ENCODE peak calls at places on chromosome 9, in five cellular contexts. One of them, this sample, is unnamed.

GRCh38 chr9:137918331-137919094 is 40.9 kb downstream of the CACNA1B start:
- DNase-seq in activated T-cell treated with anti-CD3 and anti-CD28 coated beads, Interleukin-2, amount 50 U/mL, for 1 hour: no peak
- DNase-seq in NCI-H774: no peak
- DNase-seq in bronchial epithelial cell: no peak
- DNase-seq in NCI-H1105: no peak
- DNase-seq in this sample: no peak

GRCh38 chr9:82763631-82764030 is 299.3 kb downstream of the RASEF start:
- DNase-seq in activated T-cell treated with anti-CD3 and anti-CD28 coated beads, Interleukin-2, amount 50 U/mL, for 1 hour: no peak
- DNase-seq in NCI-H774: no peak
- DNase-seq in bronchial epithelial cell: peak; percentile 15
- DNase-seq in NCI-H1105: no peak
- DNase-seq in this sample: no peak

GRCh38 chr9:117092582-117092981 is 322.3 kb downstream of the ASTN2 start:
- DNase-seq in activated T-cell treated with anti-CD3 and anti-CD28 coated beads, Interleukin-2, amount 50 U/mL, for 1 hour: no peak
- DNase-seq in NCI-H774: no peak
- DNase-seq in bronchial epithelial cell: peak; percentile 76
- DNase-seq in NCI-H1105: no peak
- DNase-seq in this sample: peak; percentile 67

GRCh38 chr9:136991993-136992818 is at the start of gene PAXX:
- DNase-seq in activated T-cell treated with anti-CD3 and anti-CD28 coated beads, Interleukin-2, amount 50 U/mL, for 1 hour: peak; percentile 94
- DNase-seq in NCI-H774: peak; percentile 88
- DNase-seq in bronchial epithelial cell: peak; percentile 66
- DNase-seq in NCI-H1105: peak; percentile 72
- DNase-seq in this sample: peak; percentile 54

GRCh38 chr9:26863074-26863473 is 29.5 kb downstream of the CAAP1 start:
- DNase-seq in activated T-cell treated with anti-CD3 and anti-CD28 coated beads, Interleukin-2, amount 50 U/mL, for 1 hour: no peak
- DNase-seq in NCI-H774: no peak
- DNase-seq in bronchial epithelial cell: no peak
- DNase-seq in NCI-H1105: no peak
- DNase-seq in this sample: no peak

GRCh38 chr9:109001275-109001676 is 12.0 kb downstream of the CTNNAL1 start:
- DNase-seq in activated T-cell treated with anti-CD3 and anti-CD28 coated beads, Interleukin-2, amount 50 U/mL, for 1 hour: no peak
- DNase-seq in NCI-H774: no peak
- DNase-seq in bronchial epithelial cell: peak; percentile 89
- DNase-seq in NCI-H1105: no peak
- DNase-seq in this sample: peak; percentile 92

GRCh38 chr9:21831841-21832509 is 29.5 kb downstream of the MTAP start:
- DNase-seq in activated T-cell treated with anti-CD3 and anti-CD28 coated beads, Interleukin-2, amount 50 U/mL, for 1 hour: no peak
- DNase-seq in NCI-H774: no peak
- DNase-seq in bronchial epithelial cell: peak; percentile 95
- DNase-seq in NCI-H1105: no peak
- DNase-seq in this sample: no peak

GRCh38 chr9:115038138-115038537 is 79.8 kb downstream of the TNC start:
- DNase-seq in activated T-cell treated with anti-CD3 and anti-CD28 coated beads, Interleukin-2, amount 50 U/mL, for 1 hour: no peak
- DNase-seq in NCI-H774: no peak
- DNase-seq in bronchial epithelial cell: no peak
- DNase-seq in NCI-H1105: no peak
- DNase-seq in this sample: no peak

GRCh38 chr9:78963911-78964310 is 607.9 kb upstream of the TLE4 start:
- DNase-seq in activated T-cell treated with anti-CD3 and anti-CD28 coated beads, Interleukin-2, amount 50 U/mL, for 1 hour: no peak
- DNase-seq in NCI-H774: no peak
- DNase-seq in bronchial epithelial cell: no peak
- DNase-seq in NCI-H1105: no peak
- DNase-seq in this sample: no peak

GRCh38 chr9:136013524-136014034 is 52.4 kb upstream of the UBAC1 start:
- DNase-seq in activated T-cell treated with anti-CD3 and anti-CD28 coated beads, Interleukin-2, amount 50 U/mL, for 1 hour: no peak
- DNase-seq in NCI-H774: no peak
- DNase-seq in bronchial epithelial cell: no peak
- DNase-seq in NCI-H1105: no peak
- DNase-seq in this sample: no peak

GRCh38 chr9:115018547-115019435 is 88.4 kb upstream of the TNFSF8 start:
- DNase-seq in activated T-cell treated with anti-CD3 and anti-CD28 coated beads, Interleukin-2, amount 50 U/mL, for 1 hour: no peak
- DNase-seq in NCI-H774: no peak
- DNase-seq in bronchial epithelial cell: no peak
- DNase-seq in NCI-H1105: no peak
- DNase-seq in this sample: peak; percentile 13

GRCh38 chr9:133074111-133074651 is 12.4 kb downstream of the CEL start:
- DNase-seq in activated T-cell treated with anti-CD3 and anti-CD28 coated beads, Interleukin-2, amount 50 U/mL, for 1 hour: no peak
- DNase-seq in NCI-H774: no peak
- DNase-seq in bronchial epithelial cell: no peak
- DNase-seq in NCI-H1105: no peak
- DNase-seq in this sample: no peak

GRCh38 chr9:79220666-79221065 is 351.1 kb upstream of the TLE4 start:
- DNase-seq in activated T-cell treated with anti-CD3 and anti-CD28 coated beads, Interleukin-2, amount 50 U/mL, for 1 hour: no peak
- DNase-seq in NCI-H774: no peak
- DNase-seq in bronchial epithelial cell: no peak
- DNase-seq in NCI-H1105: no peak
- DNase-seq in this sample: no peak

GRCh38 chr9:124290743-124291554 is 33.2 kb downstream of the NEK6 start:
- DNase-seq in activated T-cell treated with anti-CD3 and anti-CD28 coated beads, Interleukin-2, amount 50 U/mL, for 1 hour: no peak
- DNase-seq in NCI-H774: no peak
- DNase-seq in bronchial epithelial cell: peak; percentile 28
- DNase-seq in NCI-H1105: no peak
- DNase-seq in this sample: no peak

GRCh38 chr9:36074870-36075532 is 38.3 kb downstream of the RECK start:
- DNase-seq in activated T-cell treated with anti-CD3 and anti-CD28 coated beads, Interleukin-2, amount 50 U/mL, for 1 hour: no peak
- DNase-seq in NCI-H774: no peak
- DNase-seq in bronchial epithelial cell: peak; percentile 97
- DNase-seq in NCI-H1105: peak; percentile 53
- DNase-seq in this sample: peak; percentile 10

GRCh38 chr9:68541568-68541967 is 885 bp upstream of the TMEM252 start:
- DNase-seq in activated T-cell treated with anti-CD3 and anti-CD28 coated beads, Interleukin-2, amount 50 U/mL, for 1 hour: no peak
- DNase-seq in NCI-H774: no peak
- DNase-seq in bronchial epithelial cell: no peak
- DNase-seq in NCI-H1105: no peak
- DNase-seq in this sample: no peak

GRCh38 chr9:76161546-76161945 is 232.7 kb downstream of the RFK start:
- DNase-seq in activated T-cell treated with anti-CD3 and anti-CD28 coated beads, Interleukin-2, amount 50 U/mL, for 1 hour: no peak
- DNase-seq in NCI-H774: no peak
- DNase-seq in bronchial epithelial cell: no peak
- DNase-seq in NCI-H1105: no peak
- DNase-seq in this sample: no peak

GRCh38 chr9:97307091-97307490 is 368 bp upstream of the CCDC180 start:
- DNase-seq in activated T-cell treated with anti-CD3 and anti-CD28 coated beads, Interleukin-2, amount 50 U/mL, for 1 hour: no peak
- DNase-seq in NCI-H774: no peak
- DNase-seq in bronchial epithelial cell: peak; percentile 21
- DNase-seq in NCI-H1105: no peak
- DNase-seq in this sample: no peak

GRCh38 chr9:135448570-135449180 is 30.9 kb upstream of the PPP1R26 start:
- DNase-seq in activated T-cell treated with anti-CD3 and anti-CD28 coated beads, Interleukin-2, amount 50 U/mL, for 1 hour: no peak
- DNase-seq in NCI-H774: no peak
- DNase-seq in bronchial epithelial cell: peak; percentile 3
- DNase-seq in NCI-H1105: no peak
- DNase-seq in this sample: no peak

GRCh38 chr9:4771788-4772187 is 21.0 kb upstream of the RCL1 start:
- DNase-seq in activated T-cell treated with anti-CD3 and anti-CD28 coated beads, Interleukin-2, amount 50 U/mL, for 1 hour: no peak
- DNase-seq in NCI-H774: no peak
- DNase-seq in bronchial epithelial cell: no peak
- DNase-seq in NCI-H1105: no peak
- DNase-seq in this sample: no peak